ENCODE peak calls at places on chromosomes 6 and 20, in ten cellular contexts. L is cardiac fibroblast, A is WTC11, R is brain microvascular endothelial cell, Y is neural crest cell, M is fibroblast of mammary gland, D is left lung, U is astrocyte of the spinal cord, K is OCI-LY7, O is pancreas. G is an unnamed sample.

GRCh38 chr6:114304304-114304887 is 38.4 kb downstream of the HS3ST5 start:
- DNase-seq in A (no peak), O (no peak), U (peak; percentile 36), R (no peak), L (peak; percentile 49), D (no peak), K (peak; percentile 15), M (peak; percentile 24), Y (no peak), G (no peak)

GRCh38 chr6:22134308-22134707 is 162.5 kb downstream of the PRL start:
- DNase-seq in D (no peak), O (no peak), K (no peak), U (no peak), L (no peak), A (no peak), R (no peak), M (no peak), Y (no peak), G (no peak)

GRCh38 chr20:63081351-63081750 is 74.6 kb upstream of the BHLHE23 start:
- DNase-seq in O (no peak), K (no peak), L (no peak), D (peak; percentile 36), R (no peak), M (no peak), U (no peak), A (no peak), Y (no peak), G (no peak)

GRCh38 chr6:16518265-16518664 is 243.0 kb downstream of the ATXN1 start:
- DNase-seq in M (no peak), U (no peak), A (peak; percentile 26), R (no peak), L (no peak), K (no peak), O (no peak), D (peak; percentile 14), Y (no peak), G (no peak)

GRCh38 chr20:8901237-8902025 is 167.5 kb upstream of the PLCB4 start:
- DNase-seq in A (no peak), R (no peak), M (peak; percentile 42), D (no peak), U (peak; percentile 18), K (no peak), Y (no peak), L (peak; percentile 2), O (no peak), G (no peak)

GRCh38 chr6:154605207-154605877 is 94.9 kb upstream of the CNKSR3 start:
- DNase-seq in R (no peak), A (no peak), K (no peak), U (peak; percentile 73), M (no peak), Y (no peak), D (no peak), O (no peak), L (no peak), G (peak; percentile 26)

GRCh38 chr6:3621411-3621810 is 130.1 kb downstream of the PXDC1 start:
- DNase-seq in K (no peak), Y (no peak), D (no peak), R (no peak), A (no peak), L (no peak), O (no peak), M (no peak), U (no peak), G (no peak)

GRCh38 chr6:118881440-118882313 is 12.3 kb upstream of the ASF1A start:
- DNase-seq in D (no peak), Y (no peak), A (no peak), R (no peak), K (peak; percentile 67), L (no peak), U (no peak), M (no peak), O (no peak), G (peak; percentile 21)

GRCh38 chr6:84450018-84450417 is 222.6 kb upstream of the CEP162 start:
- DNase-seq in A (no peak), K (no peak), Y (no peak), D (no peak), M (no peak), U (no peak), L (no peak), R (no peak), O (no peak), G (no peak)

GRCh38 chr6:118581489-118581959 is 33.4 kb downstream of the PLN start:
- DNase-seq in L (peak; percentile 85), D (no peak), U (peak; percentile 62), K (no peak), M (peak; percentile 75), Y (no peak), R (peak; percentile 72), A (no peak), O (no peak), G (no peak)

GRCh38 chr20:43241057-43241702 is 51.5 kb upstream of the PTPRT start:
- DNase-seq in U (no peak), Y (no peak), R (no peak), D (no peak), O (no peak), M (no peak), A (no peak), L (no peak), K (no peak), G (no peak)

GRCh38 chr20:43248341-43248740 is 58.6 kb upstream of the PTPRT start:
- DNase-seq in O (no peak), M (no peak), R (no peak), L (no peak), A (no peak), U (no peak), Y (no peak), K (no peak), D (no peak), G (no peak)

GRCh38 chr20:43244647-43245046 is 54.9 kb upstream of the PTPRT start:
- DNase-seq in M (no peak), A (no peak), U (no peak), Y (no peak), O (no peak), R (no peak), D (no peak), K (no peak), L (no peak), G (no peak)

GRCh38 chr20:43247361-43247760 is 57.7 kb upstream of the PTPRT start:
- DNase-seq in A (no peak), O (no peak), M (no peak), D (no peak), R (no peak), Y (no peak), U (no peak), L (no peak), K (no peak), G (no peak)

DNA sequence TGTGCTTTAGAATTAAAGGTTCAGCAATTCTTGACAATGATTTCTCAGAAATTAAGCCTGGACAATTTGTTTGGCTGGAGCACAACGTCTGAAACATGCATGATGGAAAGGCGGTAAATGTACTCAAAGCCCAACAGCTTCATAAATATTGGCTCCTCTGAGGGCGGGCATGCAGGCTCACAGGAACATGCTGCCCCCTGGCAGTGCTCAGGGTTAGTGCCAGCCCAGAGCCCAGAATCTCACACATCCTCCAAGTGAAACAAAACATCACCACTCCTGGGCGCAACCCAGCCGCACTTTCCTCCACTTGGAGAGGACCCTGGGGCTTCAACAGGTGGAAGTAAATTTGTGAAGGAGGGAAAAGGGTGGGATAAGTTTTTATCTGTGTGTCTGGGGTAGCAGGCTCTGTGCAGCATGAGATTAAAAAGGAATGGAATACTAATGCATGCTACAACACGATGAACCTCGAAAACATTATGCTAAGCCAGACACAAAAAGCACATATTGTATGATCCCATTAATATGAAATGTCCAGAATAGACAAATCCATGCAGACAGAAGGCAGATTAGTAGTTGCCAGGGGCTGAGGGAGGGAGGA is 54.1 kb upstream of the PTPRT start:
- DNase-seq in K (peak; percentile 14), L (no peak), A (peak; percentile 38), D (no peak), R (no peak), U (no peak), M (no peak), O (peak; percentile 10), Y (no peak), G (no peak)
- TF ChIP-seq CTCF in K (peak; percentile 57), L (no peak), A (peak; percentile 35), D (no peak), R (no peak), U (no peak), M (no peak), O (peak; percentile 8), Y (peak; percentile 24), G (no peak)

DNA sequence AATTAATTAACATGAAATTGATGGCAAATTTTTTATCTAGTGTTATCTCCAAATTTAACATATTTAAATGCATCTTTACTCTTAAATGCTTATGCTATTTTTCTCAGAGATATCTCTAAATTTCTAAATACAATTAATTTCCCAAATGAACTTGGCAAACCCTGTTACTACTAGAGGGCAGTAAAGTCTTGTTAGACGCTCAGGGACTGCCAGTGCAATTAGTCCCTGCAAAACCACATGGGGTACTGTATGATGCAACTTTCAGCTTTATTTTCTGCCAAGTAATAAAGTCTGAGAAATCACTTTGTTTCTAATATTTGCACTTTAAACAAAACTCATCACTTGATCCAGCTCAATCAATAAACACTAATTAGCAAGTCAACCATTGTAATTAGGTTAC is 76.0 kb upstream of the ADGRB3 start:
- DNase-seq in M (no peak), U (peak; percentile 31), O (no peak), K (no peak), D (no peak), A (no peak), L (no peak), Y (no peak), R (no peak), G (no peak)
- TF ChIP-seq CTCF in M (no peak), U (no peak), O (no peak), K (no peak), D (no peak), A (no peak), L (no peak), Y (no peak), R (no peak), G (no peak)

GRCh38 chr6:165848099-165848461 is 185.0 kb upstream of the PDE10A start:
- DNase-seq in L (no peak), M (no peak), U (no peak), O (no peak), D (peak; percentile 51), Y (no peak), K (no peak), A (peak; percentile 55), R (no peak), G (no peak)
- TF ChIP-seq CTCF in L (peak; percentile 14), M (no peak), U (no peak), O (no peak), D (no peak), Y (peak; percentile 31), K (peak; percentile 56), A (peak; percentile 61), R (peak; percentile 19), G (no peak)

GRCh38 chr6:137530404-137530803 is 36.2 kb upstream of the OLIG3 start:
- DNase-seq in Y (no peak), K (no peak), M (no peak), L (no peak), U (no peak), R (no peak), A (no peak), D (no peak), O (no peak), G (no peak)
- TF ChIP-seq CTCF in Y (no peak), K (no peak), M (no peak), L (no peak), U (no peak), R (no peak), A (no peak), D (no peak), O (no peak), G (no peak)

GRCh38 chr6:143539723-143540122 is 28.2 kb upstream of the FUCA2 start:
- DNase-seq in K (no peak), D (no peak), U (no peak), O (no peak), L (no peak), M (no peak), Y (no peak), R (no peak), A (no peak), G (no peak)
- TF ChIP-seq CTCF in K (no peak), D (no peak), U (no peak), O (no peak), L (no peak), M (no peak), Y (no peak), R (no peak), A (no peak), G (no peak)